ENCODE peak calls at places on chromosomes 12 and 14, in five cellular contexts. S is anterior cingulate cortex, O is mesothelial cell of epicardium, R is GF-D8, D is A549. I is an unnamed sample.

GRCh38 chr12:105967038-105967776 is 171.5 kb downstream of the NUAK1 start:
- DNase-seq in O (no peak), S (no peak), D (no peak), R (no peak), I (no peak)

GRCh38 chr14:76761849-76762616 is 765 bp downstream of the VASH1 start:
- DNase-seq in R (no peak), O (no peak), S (no peak), D (no peak), I (no peak)

GRCh38 chr12:101490286-101490920 is 15.3 kb downstream of the SPIC start:
- DNase-seq in R (no peak), O (no peak), S (no peak), D (peak), I (peak)

GRCh38 chr14:105926415-105927093 is 400.2 kb downstream of the TMEM121 start:
- DNase-seq in R (no peak), S (no peak), O (no peak), D (no peak), I (no peak)

GRCh38 chr14:51449666-51450061 is 202.0 kb upstream of the FRMD6 start:
- DNase-seq in R (no peak), O (no peak), S (no peak), D (no peak), I (no peak)

GRCh38 chr12:116547955-116548471 is 11.2 kb upstream of the MAP1LC3B2 start:
- DNase-seq in S (no peak), R (peak), O (no peak), D (no peak), I (peak)

GRCh38 chr14:73097421-73097820 is 38.9 kb upstream of the PSEN1 start:
- DNase-seq in R (no peak), D (no peak), S (no peak), O (no peak), I (no peak)

GRCh38 chr12:40312982-40313576 is 88.3 kb downstream of the LRRK2 start:
- DNase-seq in D (peak), S (no peak), O (no peak), R (no peak), I (peak)

GRCh38 chr12:111469406-111469805 is 63.7 kb downstream of the SH2B3 start:
- DNase-seq in O (no peak), S (no peak), R (no peak), D (no peak), I (no peak)

GRCh38 chr12:115037830-115038229 is 353.9 kb upstream of the TBX3 start:
- DNase-seq in S (no peak), R (no peak), O (no peak), D (no peak), I (no peak)